ENCODE peak calls at places on chromosome 21, in four cellular contexts. M is IMR-90, E is NB4, Q is testis. N is an unnamed sample.
A peak's percentile ranks its signal among the peaks of the same experiment; 100 is the strongest.

GRCh38 chr21:24436236-24436635 is 1171.0 kb downstream of the MRPL39 start:
- DNase-seq in E (no peak), M (no peak), Q (no peak), N (no peak)

GRCh38 chr21:29441651-29442050 is 142.9 kb downstream of the BACH1 start:
- DNase-seq in M (no peak), E (no peak), Q (no peak), N (no peak)

GRCh38 chr21:23930565-23930964 is 1676.7 kb downstream of the MRPL39 start:
- DNase-seq in E (no peak), Q (no peak), M (no peak), N (no peak)

GRCh38 chr21:26845066-26845749 is at the start of gene ADAMTS1:
- DNase-seq in Q (peak; percentile 91), E (no peak), M (peak; percentile 92), N (no peak)

GRCh38 chr21:27725916-27726315 is 759.0 kb upstream of the ADAMTS5 start:
- DNase-seq in E (no peak), M (peak; percentile 45), Q (no peak), N (no peak)

GRCh38 chr21:46622226-46622625 is 13.2 kb upstream of the PRMT2 start:
- DNase-seq in M (no peak), Q (peak; percentile 72), E (peak; percentile 95), N (no peak)

GRCh38 chr21:30072496-30072895 is 94.1 kb downstream of the CLDN17 start:
- DNase-seq in M (no peak), E (peak; percentile 54), Q (peak; percentile 53), N (peak; percentile 14)

GRCh38 chr21:34836103-34836932 is 167.5 kb downstream of the CLIC6 start:
- DNase-seq in E (peak; percentile 96), Q (peak; percentile 66), M (peak; percentile 100), N (no peak)

GRCh38 chr21:31132574-31133242 is 94.4 kb upstream of the KRTAP19-8 start:
- DNase-seq in E (peak; percentile 82), M (peak; percentile 12), Q (no peak), N (no peak)

GRCh38 chr21:29302340-29302991 is 3.7 kb downstream of the BACH1 start:
- DNase-seq in E (no peak), M (peak; percentile 34), Q (no peak), N (no peak)

GRCh38 chr21:32565856-32566465 is 19.4 kb downstream of the TCP10L start:
- DNase-seq in M (peak; percentile 48), E (no peak), Q (no peak), N (no peak)

GRCh38 chr21:31671931-31672330 is 12.4 kb downstream of the SOD1 start:
- DNase-seq in Q (no peak), E (no peak), M (no peak), N (no peak)

GRCh38 chr21:30240661-30241060 is 24.8 kb upstream of the CLDN8 start:
- DNase-seq in E (no peak), Q (no peak), M (no peak), N (no peak)

GRCh38 chr21:18245493-18245967 is 897 bp downstream of the CHODL start:
- DNase-seq in Q (peak; percentile 55), E (no peak), M (no peak), N (no peak)

GRCh38 chr21:21851657-21852056 is 853.4 kb downstream of the NCAM2 start:
- DNase-seq in Q (no peak), E (no peak), M (peak; percentile 13), N (no peak)

GRCh38 chr21:38980416-38981319 is 174.9 kb downstream of the ETS2 start:
- DNase-seq in M (no peak), Q (no peak), E (no peak), N (no peak)

GRCh38 chr21:19489930-19490329 is 1086.3 kb upstream of the TMPRSS15 start:
- DNase-seq in M (no peak), Q (no peak), E (no peak), N (no peak)

GRCh38 chr21:25350056-25350455 is 257.2 kb downstream of the MRPL39 start:
- DNase-seq in E (peak; percentile 31), M (peak; percentile 60), Q (peak; percentile 78), N (peak; percentile 28)

GRCh38 chr21:39385299-39386145 is 36.6 kb upstream of the HMGN1 start:
- DNase-seq in M (peak; percentile 75), Q (peak; percentile 83), E (peak; percentile 90), N (peak; percentile 76)

GRCh38 chr21:24023936-24024335 is 1583.3 kb downstream of the MRPL39 start:
- DNase-seq in Q (no peak), M (no peak), E (no peak), N (no peak)

GRCh38 chr21:43281661-43282357 is 113.0 kb downstream of the CRYAA start:
- DNase-seq in Q (no peak), M (no peak), E (no peak), N (no peak)

GRCh38 chr21:33396966-33397365 is 6.2 kb upstream of the IFNGR2 start:
- DNase-seq in M (peak; percentile 82), Q (no peak), E (no peak), N (no peak)

GRCh38 chr21:9760398-9761074 is 760.8 kb upstream of the TPTE start:
- DNase-seq in E (no peak), Q (no peak), M (no peak), N (no peak)

GRCh38 chr21:28337319-28337718 is 655.4 kb downstream of the LTN1 start:
- DNase-seq in E (peak; percentile 17), M (peak; percentile 78), Q (no peak), N (peak; percentile 25)

GRCh38 chr21:35428489-35428888 is 379.4 kb upstream of the RUNX1 start:
- DNase-seq in Q (peak; percentile 21), M (no peak), E (no peak), N (no peak)

GRCh38 chr21:45332981-45333582 is 45.4 kb upstream of the POFUT2 start:
- DNase-seq in M (no peak), Q (no peak), E (no peak), N (no peak)
- TF ChIP-seq POLR2A in M (no peak), Q (no peak), E (no peak), N (no peak)

GRCh38 chr21:37563641-37564340 is 197.2 kb downstream of the DYRK1A start:
- DNase-seq in Q (peak; percentile 96), E (peak; percentile 96), M (peak; percentile 92), N (peak; percentile 96)
- TF ChIP-seq POLR2A in Q (no peak), E (peak; percentile 58), M (peak; percentile 62), N (peak; percentile 80)

GRCh38 chr21:41325138-41325537 is 8.5 kb downstream of the FAM3B start:
- DNase-seq in Q (no peak), E (no peak), M (no peak), N (no peak)

GRCh38 chr21:41321211-41321907 is 4.8 kb downstream of the FAM3B start:
- DNase-seq in M (no peak), Q (no peak), E (no peak), N (no peak)

GRCh38 chr21:41321908-41322495 is 5.4 kb downstream of the FAM3B start:
- DNase-seq in Q (no peak), E (no peak), M (no peak), N (no peak)

GRCh38 chr21:41319273-41319672 is 2.7 kb downstream of the FAM3B start:
- DNase-seq in Q (no peak), E (no peak), M (no peak), N (no peak)

DNA sequence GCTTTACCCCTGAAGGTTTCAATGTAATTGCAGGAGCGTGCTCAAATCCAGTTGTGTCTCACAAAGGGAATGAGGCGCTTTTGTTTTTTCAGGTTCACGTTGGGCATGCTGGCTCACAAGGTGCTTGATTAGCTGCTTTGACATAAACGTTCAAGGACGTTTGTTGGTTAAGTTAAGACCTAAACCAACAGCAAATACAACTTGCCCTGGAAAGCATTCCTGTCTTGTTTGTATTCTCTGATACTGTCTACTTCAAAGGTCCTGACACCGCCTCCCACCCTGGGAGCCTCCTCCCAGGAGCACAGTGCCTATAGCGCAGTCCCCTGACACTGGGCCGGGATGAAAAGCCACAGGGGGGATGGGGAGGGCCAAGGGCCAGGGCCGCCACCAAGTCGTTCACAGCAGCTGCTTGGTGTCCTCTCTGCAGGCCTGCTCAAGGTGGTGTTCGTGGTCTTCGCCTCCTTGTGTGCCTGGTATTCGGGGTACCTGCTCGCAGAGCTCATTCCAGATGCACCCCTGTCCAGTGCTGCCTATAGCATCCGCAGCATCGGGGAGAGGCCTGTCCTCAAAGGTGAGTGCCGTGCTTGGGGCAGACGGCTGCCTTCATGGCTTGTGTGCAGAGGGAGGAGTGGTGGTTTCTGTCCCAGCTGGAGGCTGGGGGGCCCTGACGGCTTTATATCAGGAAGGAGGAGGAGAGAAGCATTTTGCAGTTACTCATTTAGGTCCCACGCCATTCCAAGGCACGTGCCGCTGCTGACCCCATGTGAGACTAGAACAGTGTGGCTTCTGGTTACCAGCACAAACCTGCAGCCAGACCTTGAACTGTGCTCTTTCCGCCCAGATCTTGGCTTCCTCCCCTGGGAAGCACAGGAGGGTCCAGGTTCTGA is 6.1 kb downstream of the FAM3B start:
- DNase-seq in M (no peak), Q (no peak), E (no peak), N (no peak)
- TF ChIP-seq POLR2A in M (no peak), Q (no peak), E (no peak), N (no peak)

GRCh38 chr21:41465176-41465781 is 39.2 kb downstream of the MX1 start:
- DNase-seq in M (no peak), Q (no peak), E (no peak), N (no peak)

GRCh38 chr21:41458559-41458958 is 32.5 kb downstream of the MX1 start:
- DNase-seq in M (no peak), Q (no peak), E (no peak), N (no peak)

GRCh38 chr21:41458121-41458520 is 32.1 kb downstream of the MX1 start:
- DNase-seq in M (peak; percentile 8), E (no peak), Q (no peak), N (no peak)

GRCh38 chr21:41459884-41460534 is 34.0 kb downstream of the MX1 start:
- DNase-seq in Q (no peak), E (no peak), M (no peak), N (no peak)

DNA sequence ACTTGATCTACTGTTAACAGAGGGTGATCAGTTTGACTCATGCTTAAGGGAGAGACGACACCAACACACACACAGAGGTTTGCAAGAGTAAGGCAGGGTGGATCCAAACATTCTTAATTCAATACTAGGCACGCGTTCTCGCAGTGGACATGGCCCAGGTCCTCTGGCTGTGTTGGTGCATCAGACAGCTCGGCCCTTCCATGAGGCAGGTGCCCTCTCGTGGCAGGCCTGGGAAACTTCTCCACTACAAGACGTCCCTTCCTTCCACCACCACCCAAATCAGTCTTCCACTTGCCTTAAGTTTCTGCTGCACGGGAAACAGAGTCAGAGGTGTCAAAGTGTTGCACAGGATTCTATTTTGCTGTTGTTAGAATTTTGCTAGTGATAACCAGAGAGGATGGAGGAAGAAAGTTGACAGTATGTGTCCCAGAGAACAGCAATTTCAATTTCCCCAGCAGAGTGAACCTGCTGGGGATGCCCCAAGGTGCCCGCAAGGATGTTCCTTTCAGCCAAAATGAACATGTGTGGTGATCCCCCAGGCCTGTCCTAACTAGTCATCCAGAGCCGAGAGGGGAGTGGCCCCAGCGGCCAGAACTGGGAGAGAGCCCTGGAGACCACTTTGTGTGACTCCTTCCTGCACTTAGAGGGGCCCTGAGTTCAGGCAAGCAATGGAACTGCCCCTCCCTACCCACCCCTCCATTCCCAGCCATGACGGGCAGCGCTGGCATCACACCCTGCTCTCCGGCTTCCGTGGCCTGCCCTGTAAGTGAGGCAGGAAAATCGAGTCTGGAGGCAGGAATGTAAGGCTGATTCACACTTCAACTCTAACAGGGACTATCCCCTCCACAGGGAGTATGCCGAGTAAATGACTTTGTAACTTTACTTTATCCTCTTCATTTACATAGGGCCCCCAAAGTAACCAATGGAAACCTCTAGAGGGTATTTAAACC is 34.8 kb downstream of the MX1 start:
- DNase-seq in Q (peak; percentile 87), E (peak; percentile 68), M (peak; percentile 72), N (peak; percentile 49)
- TF ChIP-seq POLR2A in Q (no peak), E (no peak), M (no peak), N (no peak)